ENCODE peak calls at places on chromosome 3, in six cellular contexts. V is cardiac muscle cell; E is dorsolateral prefrontal cortex; J is CD4-positive, alpha-beta T cell; M is Peyer's patch; Q is HCT116. W is an unnamed sample.

GRCh38 chr3:17469520-17469919 is 272.9 kb downstream of the TBC1D5 start:
- DNase-seq in E (no peak), J (no peak), M (no peak), Q (no peak), V (no peak), W (no peak)

GRCh38 chr3:48507256-48508061 is 3.5 kb upstream of the SHISA5 start:
- DNase-seq in E (peak; percentile 37), Q (peak; percentile 87), J (peak; percentile 75), V (peak; percentile 56), M (peak; percentile 71), W (peak; percentile 86)

GRCh38 chr3:25783661-25784512 is 644 bp upstream of the NGLY1 start:
- DNase-seq in Q (no peak), M (no peak), V (peak; percentile 62), E (peak; percentile 42), J (no peak), W (peak; percentile 18)

GRCh38 chr3:25289663-25290062 is 138.4 kb upstream of the RARB start:
- DNase-seq in Q (no peak), V (no peak), E (no peak), M (no peak), J (no peak), W (no peak)

GRCh38 chr3:47444103-47444502 is 31.6 kb downstream of the SCAP start:
- DNase-seq in Q (no peak), E (no peak), J (no peak), M (no peak), V (no peak), W (peak; percentile 51)

GRCh38 chr3:43621406-43621973 is 321 bp downstream of the ANO10 start:
- DNase-seq in J (no peak), V (no peak), E (no peak), Q (no peak), M (no peak), W (no peak)

GRCh38 chr3:137588871-137589270 is 175.2 kb upstream of the SOX14 start:
- DNase-seq in M (no peak), E (no peak), Q (no peak), J (no peak), V (no peak), W (no peak)

GRCh38 chr3:72398781-72399180 is 449.5 kb downstream of the SHQ1 start:
- DNase-seq in V (no peak), J (no peak), M (no peak), E (no peak), Q (no peak), W (no peak)

GRCh38 chr3:72338082-72338941 is 509.9 kb downstream of the SHQ1 start:
- DNase-seq in M (no peak), E (no peak), Q (peak; percentile 12), V (no peak), J (no peak), W (peak; percentile 37)

GRCh38 chr3:127857270-127857801 is 35.0 kb upstream of the MGLL start:
- DNase-seq in J (no peak), V (peak; percentile 7), Q (no peak), M (no peak), E (no peak), W (peak; percentile 13)

GRCh38 chr3:138417559-138417982 is 16.8 kb upstream of the ESYT3 start:
- DNase-seq in V (peak; percentile 91), M (peak; percentile 70), J (peak; percentile 38), E (peak; percentile 78), Q (peak; percentile 77), W (peak; percentile 80)

GRCh38 chr3:106342386-106342785 is 473.6 kb upstream of the CBLB start:
- DNase-seq in Q (no peak), J (no peak), E (no peak), M (no peak), V (no peak), W (no peak)

GRCh38 chr3:13892304-13892703 is 12.4 kb upstream of the WNT7A start:
- DNase-seq in M (no peak), Q (no peak), V (no peak), J (no peak), E (no peak), W (no peak)

GRCh38 chr3:177516130-177517011 is 319.1 kb upstream of the TBL1XR1 start:
- DNase-seq in Q (no peak), J (no peak), M (no peak), E (no peak), V (peak; percentile 99), W (no peak)

GRCh38 chr3:149385617-149386298 is 8.3 kb upstream of the TM4SF1 start:
- DNase-seq in Q (no peak), J (no peak), E (no peak), V (no peak), M (no peak), W (no peak)
- H3K27ac ChIP-seq in Q (peak overlapping the region; percentile 47), J (no peak overlapping the region), E (no peak overlapping the region), V (no peak overlapping the region), M (no peak overlapping the region), W (no peak overlapping the region)

DNA sequence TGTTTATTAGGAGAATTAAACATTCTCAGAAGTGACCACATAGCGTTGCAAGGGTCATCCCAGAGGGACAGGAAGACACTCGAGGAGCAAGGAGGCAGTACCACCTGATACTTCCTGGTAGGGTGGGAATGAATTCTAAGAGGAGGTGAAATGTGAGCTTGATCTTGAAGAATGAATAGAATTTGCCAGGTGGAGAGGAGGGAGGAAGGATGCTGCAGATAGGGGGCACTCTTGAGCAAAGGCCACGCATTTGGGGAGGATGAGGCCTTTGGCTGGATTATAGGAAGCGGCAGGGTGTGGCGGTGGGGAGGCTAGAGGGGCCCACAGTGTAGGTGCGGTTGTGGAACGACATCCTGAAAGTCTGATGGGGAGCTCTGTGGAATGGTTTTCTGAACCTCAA is 33.5 kb downstream of the CHCHD6 start:
- DNase-seq in J (no peak), Q (no peak), V (no peak), E (no peak), M (no peak), W (no peak)
- TF ChIP-seq CTCF in J (no peak), Q (peak; percentile 40), V (peak; percentile 14), E (no peak), M (no peak), W (no peak)

DNA sequence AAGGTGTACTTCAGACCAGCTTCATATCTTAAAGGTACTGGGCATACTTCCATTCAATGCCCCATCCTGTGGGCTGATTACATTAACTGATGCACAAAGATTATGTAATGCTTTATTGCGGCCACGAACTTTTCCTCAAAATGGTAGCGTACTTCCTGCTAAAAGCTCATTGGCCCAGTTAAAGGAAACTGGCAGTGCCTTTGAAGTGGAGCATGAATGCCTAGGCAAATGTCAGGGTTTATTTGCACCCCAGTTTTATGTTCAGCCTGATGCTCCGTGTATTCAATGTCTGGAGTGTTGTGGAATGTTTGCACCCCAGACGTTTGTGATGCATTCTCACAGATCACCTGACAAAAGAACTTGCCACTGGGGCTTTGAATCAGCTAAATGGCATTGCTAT is 3.4 kb downstream of the SKIL start:
- DNase-seq in V (peak; percentile 26), J (no peak), M (no peak), E (no peak), Q (no peak), W (no peak)
- H3K27ac ChIP-seq in V (no peak overlapping the region), J (no peak overlapping the region), M (no peak overlapping the region), E (no peak overlapping the region), Q (no peak overlapping the region), W (no peak overlapping the region)

GRCh38 chr3:132348531-132348930 is 31.3 kb downstream of the ACP3 start:
- DNase-seq in Q (no peak), J (no peak), M (no peak), V (no peak), E (no peak), W (no peak)

GRCh38 chr3:132344666-132345280 is 27.6 kb downstream of the ACP3 start:
- DNase-seq in V (no peak), E (no peak), Q (peak; percentile 27), J (no peak), M (no peak), W (no peak)

GRCh38 chr3:132347095-132347494 is 29.9 kb downstream of the ACP3 start:
- DNase-seq in E (peak; percentile 36), V (peak; percentile 70), M (no peak), Q (no peak), J (no peak), W (no peak)

GRCh38 chr3:132350814-132351213 is 33.6 kb downstream of the ACP3 start:
- DNase-seq in E (no peak), M (no peak), Q (no peak), V (no peak), J (no peak), W (no peak)

DNA sequence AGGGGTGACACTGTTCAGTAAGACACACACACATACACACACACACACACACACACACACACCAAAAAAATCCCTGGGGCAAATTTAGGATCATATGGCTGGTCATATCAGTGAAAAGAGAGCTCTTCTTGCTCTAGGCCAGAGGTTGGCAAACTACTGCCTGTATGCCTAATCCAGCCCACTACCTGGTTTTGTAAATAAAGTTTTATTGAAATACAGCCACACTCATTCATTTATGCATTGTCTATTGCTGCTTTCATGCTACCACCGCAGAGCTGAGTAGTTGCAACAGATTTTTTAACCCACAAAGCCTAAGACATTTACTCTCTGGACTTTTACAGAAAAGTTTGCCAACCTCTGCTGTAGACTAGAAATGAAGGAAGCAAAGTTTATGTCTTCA is 30.6 kb downstream of the ACP3 start:
- DNase-seq in V (no peak), M (no peak), J (no peak), E (no peak), Q (no peak), W (no peak)
- TF ChIP-seq CTCF in V (no peak), M (no peak), J (no peak), E (no peak), Q (no peak), W (no peak)

W was measured in RWPE1.